ENCODE peak calls at places on chromosomes 2 and 18, in ten cellular contexts. D, O, A, M, Y, X, S, U, F and H are unnamed samples.

GRCh38 chr18:22082408-22082807 is 87.0 kb upstream of the GATA6 start:
- DNase-seq in S (no peak), O (no peak), U (no peak), M (no peak), D (no peak), X (no peak), A (no peak), F (no peak), Y (no peak), H (no peak)

GRCh38 chr2:241177526-241177925 is 11.0 kb upstream of the ANO7 start:
- DNase-seq in X (no peak), F (no peak), M (no peak), Y (no peak), A (no peak), O (no peak), D (no peak), S (no peak), U (no peak), H (peak)

GRCh38 chr2:130372055-130372832 is 16.4 kb downstream of the PTPN18 start:
- DNase-seq in X (peak), S (peak), M (peak), O (peak), A (peak), Y (peak), D (peak), U (peak), F (peak), H (peak)

GRCh38 chr18:37712776-37713175 is 147.2 kb upstream of the CELF4 start:
- DNase-seq in S (peak), U (no peak), F (no peak), Y (no peak), A (no peak), M (no peak), X (no peak), D (no peak), O (no peak), H (no peak)

GRCh38 chr2:241892299-241893137 is 23.0 kb downstream of the RTP5 start:
- DNase-seq in O (no peak), Y (peak), S (no peak), D (peak), A (no peak), F (no peak), X (no peak), U (no peak), M (no peak), H (peak)

GRCh38 chr2:229780856-229781773 is 66.8 kb upstream of the DNER start:
- DNase-seq in Y (no peak), U (no peak), A (peak), F (no peak), S (peak), D (peak), X (peak), M (peak), O (no peak), H (no peak)

GRCh38 chr2:130728007-130728454 is 839 bp upstream of the GPR148 start:
- DNase-seq in S (peak), Y (no peak), D (peak), U (peak), M (no peak), A (no peak), X (peak), O (no peak), F (no peak), H (no peak)

GRCh38 chr2:36615214-36615613 is 17.2 kb upstream of the FEZ2 start:
- DNase-seq in Y (no peak), X (no peak), M (no peak), O (no peak), S (no peak), D (peak), F (no peak), A (peak), U (no peak), H (no peak)

GRCh38 chr2:237315170-237315880 is 98.6 kb downstream of the COL6A3 start:
- DNase-seq in D (peak), Y (peak), O (peak), A (peak), U (no peak), X (no peak), M (peak), S (no peak), F (peak), H (peak)

GRCh38 chr2:145771526-145771925 is 1251.6 kb upstream of the ZEB2 start:
- DNase-seq in O (no peak), D (no peak), U (no peak), Y (no peak), M (no peak), X (peak), A (no peak), F (no peak), S (peak), H (no peak)

GRCh38 chr2:201157694-201158093 is 25.2 kb upstream of the CASP10 start:
- DNase-seq in D (no peak), M (peak), F (no peak), X (peak), U (no peak), O (no peak), Y (no peak), A (no peak), S (peak), H (no peak)

GRCh38 chr18:77062518-77063003 is 70.0 kb downstream of the MBP start:
- DNase-seq in M (peak), S (peak), D (no peak), O (no peak), Y (no peak), F (no peak), A (peak), X (no peak), U (peak), H (no peak)

GRCh38 chr18:61965306-61965705 is 72.5 kb upstream of the RNF152 start:
- DNase-seq in M (no peak), A (no peak), D (peak), X (no peak), U (no peak), Y (no peak), S (no peak), O (no peak), F (no peak), H (no peak)

GRCh38 chr18:56929861-56930260 is 217.0 kb upstream of the BOD1L2 start:
- DNase-seq in A (no peak), S (no peak), O (no peak), Y (no peak), M (no peak), U (no peak), D (no peak), X (no peak), F (no peak), H (no peak)

GRCh38 chr2:109211324-109211723 is 82.3 kb downstream of the SH3RF3 start:
- DNase-seq in U (no peak), F (no peak), Y (no peak), O (no peak), M (no peak), D (no peak), A (no peak), S (no peak), X (no peak), H (no peak)

GRCh38 chr2:29191817-29192216 is 76.6 kb downstream of the CLIP4 start:
- DNase-seq in D (no peak), M (no peak), S (no peak), X (no peak), F (no peak), Y (no peak), U (no peak), A (no peak), O (no peak), H (no peak)

GRCh38 chr18:61953641-61954040 is 60.8 kb upstream of the RNF152 start:
- DNase-seq in Y (no peak), D (no peak), A (no peak), M (no peak), S (no peak), X (no peak), O (no peak), U (no peak), F (no peak), H (no peak)

GRCh38 chr2:122072666-122073065 is 317.2 kb downstream of the TSN start:
- DNase-seq in Y (no peak), O (peak), U (no peak), D (peak), A (peak), X (no peak), F (no peak), S (no peak), M (no peak), H (no peak)

GRCh38 chr18:79524181-79525078 is 128.7 kb downstream of the NFATC1 start:
- DNase-seq in D (no peak), S (peak), A (no peak), M (no peak), F (peak), O (peak), Y (no peak), U (peak), X (no peak), H (peak)

GRCh38 chr2:46798041-46798440 is 117.6 kb downstream of the MCFD2 start:
- DNase-seq in M (no peak), F (no peak), X (no peak), U (no peak), D (peak), O (peak), Y (no peak), S (no peak), A (no peak), H (no peak)

GRCh38 chr2:190657474-190658252 is 8.8 kb downstream of the NAB1 start:
- DNase-seq in M (no peak), X (no peak), D (no peak), U (no peak), O (no peak), S (no peak), A (no peak), F (no peak), Y (no peak), H (no peak)

GRCh38 chr2:108542071-108542470 is 7.8 kb downstream of the LIMS1 start:
- DNase-seq in Y (no peak), A (peak), O (no peak), M (no peak), F (no peak), S (no peak), X (no peak), D (peak), U (no peak), H (no peak)